ENCODE peak calls at places on chromosomes 11 and 22, in seven cellular contexts. R, M, Z, K, E, J and V are unnamed samples.

GRCh38 chr11:117949062-117949461 is 19.9 kb upstream of the TMPRSS13 start:
- DNase-seq in M (no peak), Z (no peak), E (no peak), J (no peak), K (no peak), R (no peak), V (no peak)

GRCh38 chr11:10716122-10716521 is 22.6 kb upstream of the IRAG1 start:
- DNase-seq in K (no peak), R (no peak), Z (no peak), J (no peak), E (no peak), M (no peak), V (no peak)

GRCh38 chr11:13772223-13773046 is 104.0 kb downstream of the FAR1 start:
- DNase-seq in R (peak; percentile 82), Z (peak; percentile 81), J (no peak), E (peak; percentile 67), K (peak; percentile 13), M (no peak), V (peak; percentile 35)

GRCh38 chr11:132114185-132114584 is 743.8 kb downstream of the NTM start:
- DNase-seq in Z (peak; percentile 78), R (peak; percentile 2), E (no peak), M (no peak), K (peak; percentile 44), J (no peak), V (no peak)

GRCh38 chr11:10487002-10487647 is 32.1 kb downstream of the AMPD3 start:
- DNase-seq in E (no peak), R (no peak), Z (no peak), K (no peak), M (no peak), J (no peak), V (peak; percentile 3)

GRCh38 chr11:16297332-16297731 is 59.0 kb downstream of the SOX6 start:
- DNase-seq in K (no peak), Z (no peak), J (no peak), E (no peak), M (no peak), R (no peak), V (no peak)

GRCh38 chr11:101063706-101064105 is 65.9 kb downstream of the PGR start:
- DNase-seq in K (no peak), J (no peak), Z (no peak), R (no peak), E (no peak), M (no peak), V (no peak)

GRCh38 chr11:5922749-5923426 is 19.2 kb upstream of the OR56A3 start:
- DNase-seq in J (no peak), K (no peak), E (peak; percentile 2), R (no peak), M (no peak), Z (no peak), V (no peak)

GRCh38 chr11:819943-820649 is 1.4 kb downstream of the PNPLA2 start:
- DNase-seq in E (peak; percentile 85), Z (peak; percentile 82), J (peak; percentile 98), M (peak; percentile 99), K (peak; percentile 98), R (peak; percentile 98), V (peak; percentile 86)

GRCh38 chr22:42929838-42930155 is 72.7 kb upstream of the ARFGAP3 start:
- DNase-seq in E (no peak), J (no peak), K (no peak), Z (no peak), M (peak; percentile 35), R (no peak), V (no peak)
- H3K4me3 ChIP-seq in E (no peak overlapping the region), J (no peak overlapping the region), K (no peak overlapping the region), Z (no peak overlapping the region), M (no peak overlapping the region), R (no peak overlapping the region), V (no peak overlapping the region)

GRCh38 chr11:42043312-42043711 is 583.9 kb upstream of the LRRC4C start:
- DNase-seq in M (no peak), J (no peak), Z (no peak), K (no peak), R (no peak), E (no peak), V (no peak)
- H3K9me3 ChIP-seq in M (peaks cover 15% of the 10 kb centered on the region), J (no peaks in the 10 kb centered on the region), Z (no peaks in the 10 kb centered on the region), K (no peaks in the 10 kb centered on the region), R (peaks cover 2% of the 10 kb centered on the region), E (peaks cover 28% of the 10 kb centered on the region), V (no peaks in the 10 kb centered on the region)

DNA sequence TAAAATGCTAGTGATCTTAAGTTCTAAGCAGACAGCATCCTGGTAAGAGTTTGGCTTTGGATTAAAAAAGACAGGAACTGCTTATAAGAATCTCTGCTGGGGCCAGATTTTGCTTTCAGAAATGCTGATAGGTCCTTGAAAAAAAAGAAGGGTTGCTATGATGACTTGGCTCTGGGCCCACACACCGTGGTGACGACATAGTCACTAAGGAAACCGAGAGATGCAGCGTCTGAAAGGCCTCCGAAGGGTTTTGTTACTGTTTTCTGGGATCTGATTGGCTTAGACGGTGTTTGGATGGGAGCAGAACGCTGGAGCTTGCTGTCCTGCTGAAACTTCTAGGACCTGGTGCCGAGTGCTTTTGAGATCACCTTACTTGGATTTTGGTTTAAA is 8.4 kb downstream of the FAM118A start:
- DNase-seq in J (peak; percentile 67), K (peak; percentile 82), M (peak; percentile 85), R (peak; percentile 95), Z (peak; percentile 75), E (no peak), V (no peak)
- H3K4me3 ChIP-seq in J (no peak overlapping the region), K (no peak overlapping the region), M (peak overlapping the region; percentile 7), R (peak overlapping the region; percentile 89), Z (no peak overlapping the region), E (no peak overlapping the region), V (no peak overlapping the region)

DNA sequence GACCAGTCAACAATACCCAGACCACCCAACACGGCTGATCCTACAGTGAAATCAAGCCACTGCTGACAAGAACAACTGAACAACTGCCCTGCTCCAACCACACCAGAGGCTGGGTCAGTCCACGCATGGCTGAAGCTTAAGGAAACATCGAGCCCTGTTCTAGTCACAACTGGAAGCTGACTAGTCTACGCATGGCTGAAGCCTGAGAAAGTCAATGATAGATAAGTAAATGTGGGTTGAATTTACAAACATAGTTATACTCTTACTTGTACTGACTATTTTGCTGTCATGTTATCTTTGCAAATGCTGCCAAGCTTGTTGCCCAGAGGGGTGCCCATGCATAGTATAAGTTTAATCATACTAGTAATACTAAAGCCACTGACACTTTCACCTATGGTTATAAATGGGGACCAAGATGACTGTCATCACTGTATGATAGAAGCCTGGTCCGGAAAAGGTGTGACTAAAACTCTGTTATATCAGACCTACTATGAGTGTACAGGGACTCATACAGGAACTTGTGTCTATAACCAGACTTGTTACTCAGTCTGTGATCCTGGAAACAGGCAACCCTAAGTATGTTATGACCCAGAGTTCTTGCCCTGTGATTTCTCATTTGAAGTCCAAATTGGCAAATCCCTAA is 43.4 kb upstream of the GLYAT start:
- DNase-seq in R (peak; percentile 3), J (no peak), Z (no peak), K (no peak), M (no peak), E (no peak), V (no peak)
- H3K9me3 ChIP-seq in R (no peaks in the 10 kb centered on the region), J (no peaks in the 10 kb centered on the region), Z (peaks cover 5% of the 10 kb centered on the region), K (no peaks in the 10 kb centered on the region), M (no peaks in the 10 kb centered on the region), E (no peaks in the 10 kb centered on the region), V (no peaks in the 10 kb centered on the region)

GRCh38 chr22:19663286-19663815 is 51.0 kb upstream of the SEPTIN5 start:
- DNase-seq in R (peak; percentile 4), E (no peak), Z (no peak), J (peak; percentile 75), M (peak; percentile 86), K (peak; percentile 86), V (no peak)
- H3K4me3 ChIP-seq in R (no peak overlapping the region), E (no peak overlapping the region), Z (no peak overlapping the region), J (no peak overlapping the region), M (no peak overlapping the region), K (no peak overlapping the region), V (no peak overlapping the region)

GRCh38 chr11:129106788-129107187 is 85.3 kb downstream of the ARHGAP32 start:
- DNase-seq in M (no peak), K (no peak), E (no peak), J (no peak), Z (no peak), R (no peak), V (no peak)

GRCh38 chr11:129102756-129103155 is 89.4 kb downstream of the ARHGAP32 start:
- DNase-seq in E (no peak), Z (no peak), K (no peak), M (no peak), R (no peak), J (no peak), V (no peak)

GRCh38 chr11:129102225-129102624 is 89.9 kb downstream of the ARHGAP32 start:
- DNase-seq in E (no peak), K (no peak), J (no peak), Z (no peak), R (no peak), M (no peak), V (no peak)
- H3K9me3 ChIP-seq in E (peaks cover 4% of the 10 kb centered on the region), K (no peaks in the 10 kb centered on the region), J (peaks cover 4% of the 10 kb centered on the region), Z (no peaks in the 10 kb centered on the region), R (peaks cover 5% of the 10 kb centered on the region), M (peaks cover 43% of the 10 kb centered on the region), V (peaks cover 1% of the 10 kb centered on the region)

GRCh38 chr11:77183421-77183984 is 55.5 kb downstream of the MYO7A start:
- DNase-seq in J (no peak), E (no peak), K (no peak), M (no peak), Z (no peak), R (no peak), V (no peak)
- H3K4me3 ChIP-seq in J (no peak overlapping the region), E (no peak overlapping the region), K (no peak overlapping the region), M (no peak overlapping the region), Z (no peak overlapping the region), R (no peak overlapping the region), V (no peak overlapping the region)